ENCODE peak calls at places on chromosome 5, in ten cellular contexts. F is OCI-LY7, N is fibroblast of pulmonary artery, T is colonic mucosa, B is stomach, E is thyroid gland, L is brain microvascular endothelial cell, G is spleen, O is heart right ventricle, X is mesendoderm. C is an unnamed sample.

GRCh38 chr5:31186672-31187267 is 6.7 kb upstream of the CDH6 start:
- DNase-seq in T (no peak), X (peak; percentile 63), B (no peak), L (peak; percentile 26), F (peak; percentile 40), E (no peak), O (no peak), N (peak; percentile 66), G (no peak), C (peak; percentile 27)

GRCh38 chr5:132243366-132243977 is 14.0 kb upstream of the PDLIM4 start:
- DNase-seq in B (no peak), L (no peak), O (no peak), T (no peak), G (peak; percentile 30), N (no peak), X (no peak), F (peak; percentile 68), E (no peak), C (no peak)

GRCh38 chr5:14357441-14357840 is 214.3 kb downstream of the TRIO start:
- DNase-seq in B (no peak), L (no peak), G (no peak), X (no peak), N (no peak), O (peak; percentile 71), F (no peak), T (no peak), E (no peak), C (no peak)

GRCh38 chr5:109826426-109826825 is 136.7 kb downstream of the MAN2A1 start:
- DNase-seq in N (no peak), L (peak; percentile 29), X (peak; percentile 22), T (no peak), E (no peak), B (no peak), G (no peak), O (no peak), F (no peak), C (no peak)

GRCh38 chr5:173396311-173396993 is 68.2 kb upstream of the STC2 start:
- DNase-seq in G (no peak), X (peak; percentile 75), O (no peak), E (no peak), L (no peak), N (peak; percentile 16), T (no peak), F (no peak), B (no peak), C (peak; percentile 4)

GRCh38 chr5:1175801-1176472 is 25.5 kb upstream of the SLC6A19 start:
- DNase-seq in F (no peak), G (no peak), N (no peak), E (peak; percentile 1), L (no peak), X (no peak), T (no peak), O (no peak), B (no peak), C (no peak)

GRCh38 chr5:115847290-115847689 is 5.6 kb downstream of the AP3S1 start:
- DNase-seq in B (no peak), O (no peak), T (no peak), X (no peak), F (no peak), L (no peak), E (no peak), G (no peak), N (no peak), C (no peak)

GRCh38 chr5:69049151-69049550 is 44.7 kb upstream of the SLC30A5 start:
- DNase-seq in E (no peak), L (no peak), O (no peak), B (no peak), G (no peak), N (no peak), T (no peak), X (no peak), F (no peak), C (no peak)

GRCh38 chr5:83426855-83427254 is 44.7 kb upstream of the VCAN start:
- DNase-seq in X (no peak), E (no peak), F (no peak), G (no peak), T (no peak), B (no peak), N (no peak), O (no peak), L (no peak), C (no peak)

GRCh38 chr5:91302958-91303357 is 80.2 kb downstream of the ARRDC3 start:
- DNase-seq in N (no peak), F (no peak), E (no peak), O (no peak), B (no peak), T (no peak), X (no peak), G (no peak), L (no peak), C (no peak)

DNA sequence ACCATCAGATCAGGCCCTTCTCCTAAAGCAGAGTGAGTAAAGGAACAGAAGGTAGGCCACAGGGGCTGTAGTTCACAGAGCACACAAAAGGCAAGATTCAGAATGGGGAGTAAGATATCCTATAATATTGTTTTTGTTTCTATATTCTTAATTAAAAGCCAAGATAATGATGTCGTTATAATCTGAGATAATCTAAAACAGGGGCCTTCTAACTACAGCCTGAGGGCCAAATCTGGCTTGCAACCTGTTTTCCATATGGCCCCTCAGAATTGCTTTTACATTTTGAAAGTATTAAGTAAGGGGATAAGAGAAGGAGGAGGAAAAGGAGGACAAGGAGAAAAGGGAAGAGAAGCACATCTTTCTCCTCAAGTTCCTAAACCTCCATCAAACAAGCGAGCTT is 435.8 kb downstream of the CSNK1G3 start:
- DNase-seq in G (no peak), F (no peak), T (no peak), E (no peak), O (no peak), N (no peak), L (no peak), X (no peak), B (no peak), C (no peak)
- H3K4me3 ChIP-seq in G (no peak overlapping the region), F (no peak overlapping the region), T (no peak overlapping the region), E (no peak overlapping the region), O (no peak overlapping the region), N (no peak overlapping the region), L (no peak overlapping the region), X (no peak overlapping the region), B (no peak overlapping the region), C (no peak overlapping the region)

GRCh38 chr5:164335837-164336236 is 830.4 kb downstream of the MAT2B start:
- DNase-seq in B (no peak), G (no peak), E (no peak), F (no peak), T (no peak), N (peak; percentile 82), L (no peak), O (no peak), X (peak; percentile 14), C (no peak)

GRCh38 chr5:164341056-164341619 is 835.7 kb downstream of the MAT2B start:
- DNase-seq in O (no peak), T (no peak), B (no peak), N (no peak), E (no peak), L (no peak), F (no peak), X (peak; percentile 4), G (no peak), C (no peak)

GRCh38 chr5:164336276-164336675 is 830.9 kb downstream of the MAT2B start:
- DNase-seq in E (no peak), N (no peak), G (no peak), L (no peak), T (no peak), B (no peak), O (no peak), X (no peak), F (no peak), C (no peak)

GRCh38 chr5:164332349-164333196 is 827.2 kb downstream of the MAT2B start:
- DNase-seq in X (no peak), B (no peak), L (no peak), T (no peak), O (no peak), F (no peak), G (no peak), E (no peak), N (no peak), C (no peak)

DNA sequence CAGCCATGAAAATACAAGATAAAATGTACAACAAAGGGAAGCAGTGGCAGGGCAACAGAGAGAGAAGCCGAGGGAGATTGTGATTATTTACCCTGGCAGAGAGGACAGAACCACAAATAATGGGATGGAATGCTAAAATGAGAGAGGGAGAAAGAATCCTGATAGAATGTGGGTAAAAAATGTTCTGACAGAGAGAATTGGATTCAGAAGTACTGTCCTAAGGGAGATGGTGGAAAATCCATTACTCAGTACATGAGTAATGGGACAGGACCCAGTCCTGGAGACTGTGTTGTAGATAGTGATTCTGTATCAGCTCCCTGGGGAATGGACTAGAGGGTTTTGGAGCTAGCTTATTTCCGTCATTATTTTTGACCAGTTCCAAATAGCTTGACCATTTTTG is 831.5 kb downstream of the MAT2B start:
- DNase-seq in X (no peak), L (peak; percentile 6), G (no peak), B (no peak), T (no peak), N (peak; percentile 87), O (no peak), F (no peak), E (no peak), C (no peak)
- H3K4me3 ChIP-seq in X (no peak overlapping the region), L (no peak overlapping the region), G (no peak overlapping the region), B (no peak overlapping the region), T (no peak overlapping the region), N (no peak overlapping the region), O (no peak overlapping the region), F (no peak overlapping the region), E (no peak overlapping the region), C (no peak overlapping the region)

GRCh38 chr5:51378061-51378409 is 5.2 kb upstream of the ISL1 start:
- DNase-seq in B (no peak), T (no peak), N (no peak), F (no peak), L (no peak), X (no peak), O (no peak), E (no peak), G (no peak), C (no peak)

GRCh38 chr5:51377151-51378060 is 5.8 kb upstream of the ISL1 start:
- DNase-seq in T (no peak), N (no peak), O (no peak), G (no peak), X (peak; percentile 56), L (no peak), E (no peak), F (no peak), B (no peak), C (no peak)

GRCh38 chr5:51378415-51378777 is 4.9 kb upstream of the ISL1 start:
- DNase-seq in B (no peak), N (no peak), X (peak; percentile 76), G (no peak), O (no peak), L (no peak), F (no peak), E (no peak), T (no peak), C (no peak)

GRCh38 chr5:51380603-51381207 is 2.5 kb upstream of the ISL1 start:
- DNase-seq in B (peak; percentile 41), F (peak; percentile 32), X (peak; percentile 49), O (no peak), T (no peak), N (peak; percentile 34), L (peak; percentile 13), G (no peak), E (no peak), C (peak; percentile 8)

GRCh38 chr5:51378778-51379652 is 4.2 kb upstream of the ISL1 start:
- DNase-seq in B (no peak), X (peak; percentile 66), G (no peak), E (peak; percentile 35), T (no peak), N (no peak), O (no peak), F (no peak), L (no peak), C (no peak)
- H3K4me3 ChIP-seq in B (peak overlapping the region; percentile 45), X (peak overlapping the region; percentile 32), G (no peak overlapping the region), E (no peak overlapping the region), T (no peak overlapping the region), N (no peak overlapping the region), O (no peak overlapping the region), F (no peak overlapping the region), L (peak overlapping the region; percentile 26), C (no peak overlapping the region)

GRCh38 chr5:43034591-43034968 is 5.5 kb downstream of the ANXA2R start:
- DNase-seq in E (no peak), X (peak; percentile 88), O (no peak), N (peak; percentile 76), F (peak; percentile 40), G (no peak), B (no peak), T (no peak), L (peak; percentile 59), C (peak; percentile 74)
- H3K4me3 ChIP-seq in E (no peak overlapping the region), X (peak overlapping the region; percentile 49), O (no peak overlapping the region), N (peak overlapping the region; percentile 33), F (peak overlapping the region; percentile 3), G (no peak overlapping the region), B (no peak overlapping the region), T (no peak overlapping the region), L (peak overlapping the region; percentile 47), C (peak overlapping the region; percentile 12)